ENCODE peak calls at places on chromosomes 12 and 14, in five cellular contexts. R, O, C, Y and S are unnamed samples.
A peak's percentile ranks its signal among the peaks of the same experiment; 100 is the strongest.

GRCh38 chr12:20547788-20548575 is 147.2 kb upstream of the SLCO1C1 start:
- DNase-seq in O (peak; percentile 18), Y (no peak), C (peak; percentile 29), R (no peak), S (no peak)

GRCh38 chr14:71555654-71556559 is 376.3 kb upstream of the RGS6 start:
- DNase-seq in C (no peak), Y (no peak), O (no peak), R (no peak), S (peak; percentile 52)

GRCh38 chr12:25051583-25052190 is 102.8 kb upstream of the BCAT1 start:
- DNase-seq in R (no peak), O (no peak), C (no peak), Y (no peak), S (peak; percentile 73)

GRCh38 chr14:22838631-22839041 is 2.3 kb downstream of the MMP14 start:
- DNase-seq in O (no peak), C (peak; percentile 43), R (no peak), Y (no peak), S (no peak)

GRCh38 chr12:110591508-110592051 is 8.5 kb upstream of the PPTC7 start:
- DNase-seq in O (no peak), R (no peak), Y (no peak), C (no peak), S (peak; percentile 46)

GRCh38 chr12:31727197-31727596 is 1.6 kb downstream of the AMN1 start:
- DNase-seq in Y (no peak), C (no peak), R (no peak), O (no peak), S (no peak)

GRCh38 chr12:89469361-89469760 is 55.2 kb downstream of the GALNT4 start:
- DNase-seq in R (no peak), C (no peak), Y (no peak), O (no peak), S (no peak)

GRCh38 chr12:57766464-57767311 is at the start of gene CYP27B1:
- DNase-seq in C (no peak), Y (peak; percentile 59), O (no peak), R (no peak), S (no peak)

GRCh38 chr14:25896777-25897176 is 701.1 kb downstream of the NOVA1 start:
- DNase-seq in O (no peak), R (no peak), Y (no peak), C (no peak), S (no peak)

GRCh38 chr12:112962561-112962960 is 15.8 kb upstream of the OAS2 start:
- DNase-seq in O (no peak), Y (no peak), R (no peak), C (no peak), S (no peak)

GRCh38 chr12:105330938-105331804 is 680 bp downstream of the C12orf75 start:
- DNase-seq in O (no peak), R (peak; percentile 37), C (peak; percentile 8), Y (peak; percentile 34), S (peak; percentile 59)

GRCh38 chr14:98229676-98230366 is 1042.2 kb downstream of the BCL11B start:
- DNase-seq in O (no peak), C (no peak), R (no peak), Y (no peak), S (no peak)
- H3K4me1 ChIP-seq in O (no peaks in the 10 kb centered on the region), C (no peaks in the 10 kb centered on the region), R (no peaks in the 10 kb centered on the region), Y (no peaks in the 10 kb centered on the region), S (no peaks in the 10 kb centered on the region)

GRCh38 chr14:50806241-50806933 is 24.6 kb downstream of the NIN start:
- DNase-seq in R (no peak), C (no peak), O (no peak), Y (no peak), S (no peak)
- H3K27ac ChIP-seq in R (no peak overlapping the region), C (no peak overlapping the region), O (no peak overlapping the region), Y (no peak overlapping the region), S (no peak overlapping the region)

GRCh38 chr12:76762556-76762955 is 1.4 kb upstream of the ZDHHC17 start:
- DNase-seq in C (no peak), O (no peak), Y (no peak), R (no peak), S (no peak)

GRCh38 chr12:76766161-76766560 is 2.2 kb downstream of the ZDHHC17 start:
- DNase-seq in C (no peak), O (no peak), Y (no peak), R (no peak), S (no peak)

GRCh38 chr12:76765598-76765997 is 1.7 kb downstream of the ZDHHC17 start:
- DNase-seq in R (no peak), Y (no peak), O (no peak), C (no peak), S (no peak)

GRCh38 chr12:76764856-76765255 is 941 bp downstream of the ZDHHC17 start:
- DNase-seq in Y (no peak), R (no peak), O (peak; percentile 18), C (no peak), S (no peak)

GRCh38 chr12:76763746-76764675 is at the start of gene ZDHHC17:
- DNase-seq in O (peak; percentile 80), R (peak; percentile 93), C (peak; percentile 91), Y (peak; percentile 94), S (peak; percentile 94)
- TF ChIP-seq POLR2A in O (peak; percentile 71), R (peak; percentile 89), C (no peak), Y (peak; percentile 66), S (peak; percentile 53)

GRCh38 chr12:53217049-53217929 is 10.2 kb upstream of the ITGB7 start:
- DNase-seq in O (no peak), Y (no peak), R (no peak), C (no peak), S (no peak)
- H3K4me1 ChIP-seq in O (peaks cover 65% of the 10 kb centered on the region), Y (peaks cover 18% of the 10 kb centered on the region), R (peaks cover 36% of the 10 kb centered on the region), C (peaks cover 30% of the 10 kb centered on the region), S (peaks cover 17% of the 10 kb centered on the region)

GRCh38 chr12:95218852-95219171 is 1.2 kb downstream of the VEZT start:
- DNase-seq in O (no peak), C (no peak), R (no peak), Y (no peak), S (peak; percentile 56)
- H3K27ac ChIP-seq in O (peak overlapping the region; percentile 99), C (peak overlapping the region; percentile 95), R (peak overlapping the region; percentile 94), Y (no peak overlapping the region), S (peak overlapping the region; percentile 97)

DNA sequence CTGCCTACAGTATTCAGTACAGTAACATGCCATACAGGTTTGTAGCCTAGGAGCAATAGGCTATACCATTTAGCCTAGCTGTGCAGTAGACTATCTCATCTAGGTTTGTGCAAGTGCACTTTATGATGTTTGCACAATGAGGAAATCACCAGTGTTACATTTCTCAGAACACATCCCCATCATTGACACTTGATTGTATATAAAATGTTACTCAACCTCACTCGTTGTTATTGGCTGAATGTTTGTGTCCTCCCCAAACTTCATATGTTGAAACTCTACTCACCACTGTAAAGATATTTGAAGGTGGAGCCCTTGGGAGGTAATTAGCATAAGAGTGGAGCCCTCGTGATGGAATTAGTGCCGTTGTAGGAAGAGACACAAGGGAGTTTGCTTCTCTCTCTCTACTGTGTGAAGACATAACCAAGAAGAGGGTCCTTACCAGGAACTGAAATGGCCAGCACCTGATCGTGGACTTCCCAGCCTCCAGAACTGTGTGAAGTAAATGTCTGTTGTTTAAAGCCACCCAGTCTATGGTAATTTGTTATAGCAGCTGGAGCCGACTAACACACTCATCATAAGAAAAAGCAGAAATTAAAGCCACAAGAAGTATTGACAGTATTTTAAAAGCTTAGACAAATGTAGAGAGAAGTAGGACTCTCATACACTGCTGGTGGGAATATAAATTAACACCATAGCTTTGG is 3.2 kb upstream of the MED13L start:
- DNase-seq in C (no peak), O (no peak), R (no peak), Y (no peak), S (no peak)
- TF ChIP-seq POLR2A in C (no peak), O (no peak), R (no peak), Y (no peak), S (no peak)

DNA sequence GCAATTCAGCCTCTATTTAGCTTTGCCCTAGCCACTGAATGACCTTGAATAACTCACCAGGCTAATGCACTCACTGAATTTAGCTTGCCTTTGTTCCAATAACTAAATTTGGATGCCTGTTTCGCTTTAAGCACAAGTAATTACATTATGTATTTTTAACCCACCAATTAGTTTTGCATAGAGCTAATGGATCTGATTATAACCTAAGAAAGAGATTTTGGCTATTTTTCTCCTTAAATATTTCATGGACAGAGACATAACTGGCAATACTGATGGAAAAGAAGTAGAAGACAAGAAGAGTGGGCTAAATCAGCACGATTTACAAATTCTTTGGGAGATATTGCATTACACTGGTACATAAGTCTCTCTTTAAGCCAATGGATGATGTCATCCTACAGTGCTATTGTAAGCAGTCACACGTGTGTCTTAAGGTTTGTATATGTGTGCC is 85.7 kb downstream of the AKAP6 start:
- DNase-seq in Y (no peak), O (no peak), C (no peak), R (no peak), S (no peak)
- H3K4me1 ChIP-seq in Y (peaks cover 1% of the 10 kb centered on the region), O (peaks cover 13% of the 10 kb centered on the region), C (no peaks in the 10 kb centered on the region), R (no peaks in the 10 kb centered on the region), S (no peaks in the 10 kb centered on the region)

GRCh38 chr14:65041434-65041915 is 54.8 kb downstream of the FNTB start:
- DNase-seq in O (no peak), C (no peak), Y (no peak), R (no peak), S (no peak)
- H3K27ac ChIP-seq in O (no peak overlapping the region), C (no peak overlapping the region), Y (no peak overlapping the region), R (no peak overlapping the region), S (no peak overlapping the region)

GRCh38 chr14:20530771-20531571 is 25.6 kb downstream of the RNASE10 start:
- DNase-seq in Y (peak; percentile 37), O (peak; percentile 92), R (peak; percentile 60), C (peak; percentile 37), S (peak; percentile 73)
- TF ChIP-seq POLR2A in Y (no peak), O (no peak), R (no peak), C (no peak), S (no peak)

GRCh38 chr14:95509512-95509911 is 6.9 kb downstream of the SYNE3 start:
- DNase-seq in O (no peak), Y (no peak), R (no peak), C (no peak), S (no peak)
- H3K4me1 ChIP-seq in O (peaks cover 99% of the 10 kb centered on the region), Y (peaks cover 9% of the 10 kb centered on the region), R (peaks cover under 1% of the 10 kb centered on the region), C (peaks cover 23% of the 10 kb centered on the region), S (peaks cover 2% of the 10 kb centered on the region)